ENCODE peak calls at places on chromosomes 6 and 20, in five cellular contexts. V, P, Q, X and E are unnamed samples.

GRCh38 chr6:116282698-116283097 is 3.0 kb upstream of the TSPYL1 start:
- DNase-seq in Q (no peak), V (no peak), X (no peak), P (no peak), E (no peak)

GRCh38 chr6:22380236-22380635 is 83.4 kb upstream of the PRL start:
- DNase-seq in Q (no peak), P (no peak), X (no peak), V (no peak), E (no peak)

GRCh38 chr20:48846516-48847492 is 19.0 kb upstream of the PREX1 start:
- DNase-seq in V (no peak), P (no peak), Q (no peak), X (peak), E (peak)

GRCh38 chr6:87029711-87030314 is 65.1 kb downstream of the CGA start:
- DNase-seq in V (peak), P (no peak), Q (peak), X (no peak), E (peak)

GRCh38 chr20:32507998-32508774 is 76.9 kb downstream of the NOL4L start:
- DNase-seq in P (peak), V (no peak), Q (no peak), X (no peak), E (no peak)

GRCh38 chr6:128527375-128527774 is 7.0 kb upstream of the PTPRK start:
- DNase-seq in V (no peak), Q (no peak), X (no peak), P (no peak), E (no peak)

GRCh38 chr6:150567823-150568383 is 31.8 kb upstream of the PLEKHG1 start:
- DNase-seq in X (no peak), Q (no peak), P (no peak), V (no peak), E (no peak)

GRCh38 chr6:30644769-30645168 is 2.2 kb upstream of the C6orf136 start:
- DNase-seq in Q (no peak), X (no peak), V (no peak), P (no peak), E (no peak)

GRCh38 chr20:34560141-34560523 is 1.6 kb downstream of the MAP1LC3A start:
- DNase-seq in P (no peak), V (no peak), X (no peak), Q (no peak), E (no peak)

GRCh38 chr6:110484321-110484720 is 7.9 kb upstream of the SLC22A16 start:
- DNase-seq in P (no peak), Q (no peak), X (no peak), V (no peak), E (no peak)

GRCh38 chr6:25907475-25908014 is 22.9 kb downstream of the SLC17A2 start:
- DNase-seq in X (no peak), P (no peak), Q (no peak), V (no peak), E (no peak)

GRCh38 chr6:22078288-22078687 is 218.5 kb downstream of the PRL start:
- DNase-seq in Q (no peak), P (no peak), X (no peak), V (no peak), E (no peak)

GRCh38 chr6:133198725-133199124 is 42.4 kb upstream of the EYA4 start:
- DNase-seq in Q (no peak), V (no peak), P (no peak), X (no peak), E (no peak)

GRCh38 chr6:117389227-117390057 is 36.3 kb downstream of the ROS1 start:
- DNase-seq in X (no peak), P (no peak), V (no peak), Q (no peak), E (no peak)

GRCh38 chr6:5084192-5084786 is 852 bp upstream of the PPP1R3G start:
- DNase-seq in V (no peak), P (no peak), Q (no peak), X (no peak), E (peak)

GRCh38 chr6:82741996-82742385 is 323.6 kb downstream of the UBE3D start:
- DNase-seq in P (no peak), Q (no peak), X (no peak), V (no peak), E (no peak)

GRCh38 chr6:89371849-89372505 is 19.5 kb upstream of the UBE2J1 start:
- DNase-seq in Q (peak), V (peak), P (no peak), X (peak), E (peak)

GRCh38 chr20:40563296-40563950 is 125.6 kb downstream of the MAFB start:
- DNase-seq in P (no peak), X (no peak), V (peak), Q (no peak), E (no peak)

GRCh38 chr20:29408034-29408695 is 1849.3 kb upstream of the DEFB115 start:
- DNase-seq in P (no peak), Q (no peak), X (no peak), V (no peak), E (peak)

GRCh38 chr6:7243188-7243942 is 69.6 kb downstream of the SSR1 start:
- DNase-seq in X (peak), Q (peak), P (no peak), V (peak), E (peak)

GRCh38 chr6:52495859-52496396 is 75.8 kb downstream of the EFHC1 start:
- DNase-seq in X (no peak), V (no peak), P (no peak), Q (no peak), E (no peak)

GRCh38 chr6:146113055-146113623 is 84.3 kb downstream of the GRM1 start:
- DNase-seq in X (no peak), P (no peak), V (no peak), Q (no peak), E (no peak)

GRCh38 chr6:11363881-11364576 is 131.6 kb upstream of the NEDD9 start:
- DNase-seq in Q (no peak), V (no peak), P (no peak), X (no peak), E (peak)

GRCh38 chr20:45925821-45926506 is 8.5 kb upstream of the PCIF1 start:
- DNase-seq in X (no peak), Q (no peak), V (no peak), P (no peak), E (no peak)

GRCh38 chr6:53373638-53374037 is 24.9 kb upstream of the ELOVL5 start:
- DNase-seq in P (no peak), V (no peak), X (no peak), Q (no peak), E (no peak)

GRCh38 chr6:130001229-130001554 is 17.2 kb upstream of the L3MBTL3 start:
- DNase-seq in P (no peak), Q (no peak), X (no peak), V (no peak), E (no peak)

GRCh38 chr20:17938889-17939619 is 29.5 kb downstream of the SNX5 start:
- DNase-seq in Q (peak), V (peak), P (no peak), X (peak), E (peak)

GRCh38 chr6:92110390-92110789 is 1309.0 kb downstream of the EPHA7 start:
- DNase-seq in V (no peak), P (no peak), Q (no peak), X (no peak), E (no peak)

GRCh38 chr6:134016558-134016814 is 35.9 kb downstream of the SLC2A12 start:
- DNase-seq in P (no peak), V (no peak), X (no peak), Q (no peak), E (no peak)

DNA sequence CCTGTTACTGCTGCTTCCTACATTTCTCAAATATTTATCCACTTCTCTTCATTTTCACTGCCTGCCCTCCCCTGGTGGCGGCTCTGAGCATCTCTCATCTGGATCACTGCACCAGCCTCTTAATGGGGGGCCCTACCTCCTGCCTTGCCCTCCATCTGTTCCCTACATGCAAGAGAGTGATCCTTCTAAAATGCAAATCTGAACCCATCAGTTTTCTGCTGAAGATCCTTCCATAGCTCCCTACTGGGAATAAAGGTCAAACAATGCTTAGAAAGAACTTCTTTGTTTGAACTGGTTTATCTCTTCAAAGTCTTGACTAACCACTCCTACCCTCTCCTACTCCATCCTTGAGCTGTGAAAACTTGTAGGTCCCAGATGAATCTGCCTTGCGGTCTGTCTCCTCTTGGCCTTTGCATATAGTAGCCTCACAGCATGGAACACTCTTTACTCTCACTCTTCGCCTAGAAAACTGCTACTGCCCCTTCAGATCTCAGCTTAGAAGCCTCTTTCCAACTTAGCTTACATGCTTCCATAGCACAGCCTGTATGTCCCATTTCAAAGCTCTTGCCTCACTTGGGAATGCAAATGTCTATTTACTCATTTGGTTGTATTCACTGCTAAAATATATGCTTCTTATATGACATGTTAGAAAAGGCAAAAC is 119.3 kb downstream of the QRSL1 start:
- DNase-seq in P (no peak), Q (no peak), X (no peak), V (no peak), E (no peak)
- TF ChIP-seq CTCF in P (peak), Q (no peak), X (peak), V (peak), E (no peak)

GRCh38 chr6:161344640-161345039 is 70.8 kb upstream of the AGPAT4 start:
- DNase-seq in Q (no peak), P (no peak), V (no peak), X (no peak), E (no peak)
- TF ChIP-seq CTCF in Q (no peak), P (no peak), V (no peak), X (no peak), E (no peak)

GRCh38 chr20:2864626-2865025 is 8.7 kb upstream of the PTPRA start:
- DNase-seq in V (no peak), P (no peak), X (no peak), Q (no peak), E (no peak)

GRCh38 chr20:2867081-2867860 is 6.0 kb upstream of the PTPRA start:
- DNase-seq in P (no peak), V (no peak), Q (no peak), X (no peak), E (no peak)

GRCh38 chr20:2865101-2865500 is 8.2 kb upstream of the PTPRA start:
- DNase-seq in V (no peak), P (no peak), Q (no peak), X (no peak), E (no peak)

GRCh38 chr20:2866236-2866635 is 7.0 kb upstream of the PTPRA start:
- DNase-seq in P (no peak), V (no peak), X (no peak), Q (no peak), E (no peak)

DNA sequence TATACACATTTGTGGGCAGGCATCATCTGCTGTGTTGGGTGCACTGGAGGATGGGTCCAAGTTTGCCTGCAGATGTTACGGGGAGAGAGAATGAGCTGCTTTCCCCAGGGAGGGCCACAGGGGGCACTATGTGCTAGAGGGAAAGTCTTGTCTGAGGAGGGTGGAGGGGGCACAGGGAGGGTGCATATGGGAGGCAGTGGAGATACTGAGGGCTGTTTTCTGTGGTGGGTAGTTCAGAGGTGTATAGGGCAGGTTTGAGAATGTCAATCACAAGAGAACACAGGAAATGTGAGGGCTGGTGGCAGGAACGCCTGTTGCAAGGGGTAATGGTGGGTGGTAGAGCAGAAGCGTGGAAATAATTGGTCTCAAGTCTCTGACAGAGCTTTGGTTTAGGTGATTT is 7.7 kb upstream of the PTPRA start:
- DNase-seq in V (no peak), X (no peak), Q (no peak), P (no peak), E (no peak)
- TF ChIP-seq CTCF in V (peak), X (no peak), Q (no peak), P (no peak), E (peak)

GRCh38 chr6:37316071-37316470 is 37.7 kb upstream of the RNF8 start:
- DNase-seq in V (no peak), P (no peak), X (no peak), Q (no peak), E (no peak)

GRCh38 chr6:37317312-37318038 is 36.3 kb upstream of the RNF8 start:
- DNase-seq in P (no peak), X (no peak), V (no peak), Q (no peak), E (no peak)

GRCh38 chr6:37314117-37314802 is 39.5 kb upstream of the RNF8 start:
- DNase-seq in V (no peak), Q (no peak), P (no peak), X (no peak), E (no peak)

GRCh38 chr6:37313698-37314097 is 40.1 kb upstream of the RNF8 start:
- DNase-seq in Q (no peak), X (no peak), V (no peak), P (no peak), E (no peak)

GRCh38 chr6:37314803-37315515 is 38.8 kb upstream of the RNF8 start:
- DNase-seq in X (peak), Q (no peak), P (no peak), V (peak), E (peak)
- TF ChIP-seq CTCF in X (peak), Q (no peak), P (peak), V (peak), E (peak)

DNA sequence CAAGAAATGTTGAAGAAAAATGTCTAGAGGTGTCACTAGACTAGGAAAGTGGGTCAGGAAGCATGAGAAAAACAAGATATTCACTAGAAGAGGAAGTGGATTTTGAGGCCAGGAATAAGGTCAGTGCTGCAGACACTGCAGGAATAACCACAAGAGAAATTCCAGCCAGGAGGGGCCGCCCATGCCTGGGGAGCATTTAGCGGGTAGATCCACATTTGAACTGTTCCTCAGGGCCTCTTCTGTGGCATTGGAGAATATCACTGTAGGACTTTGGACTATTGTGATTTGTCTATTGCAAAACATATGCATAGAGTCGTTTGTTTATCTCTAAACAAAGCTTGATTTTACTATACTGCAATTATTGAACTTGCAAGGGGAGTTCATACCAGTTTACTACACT is 49.6 kb upstream of the CCDC28A start:
- DNase-seq in P (no peak), X (no peak), V (peak), Q (peak), E (no peak)
- TF ChIP-seq CTCF in P (peak), X (no peak), V (peak), Q (no peak), E (no peak)

GRCh38 chr6:140670013-140670412 is 1295.6 kb upstream of the CITED2 start:
- DNase-seq in Q (no peak), X (no peak), P (no peak), V (no peak), E (no peak)

GRCh38 chr6:140669321-140669720 is 1294.9 kb upstream of the CITED2 start:
- DNase-seq in Q (no peak), V (peak), P (no peak), X (no peak), E (no peak)

DNA sequence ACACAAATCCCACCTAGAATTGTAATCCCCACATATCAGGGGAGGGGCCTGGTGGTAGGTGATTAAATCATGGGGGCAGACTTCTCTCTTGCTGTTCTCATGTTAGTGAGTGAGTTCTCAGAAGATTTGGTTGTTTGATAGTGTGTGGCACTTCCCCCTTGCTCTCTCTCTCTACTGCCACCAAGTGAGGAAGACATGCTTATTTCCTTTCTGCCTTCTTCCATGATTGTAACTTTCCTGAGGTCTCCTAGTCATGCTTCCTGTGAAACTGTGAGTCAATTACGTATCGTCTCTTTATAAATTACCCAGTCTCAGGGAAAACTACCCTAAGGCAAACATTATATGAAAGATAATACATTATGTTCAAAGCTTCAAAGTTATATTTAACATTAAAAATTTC is 1297.5 kb upstream of the CITED2 start:
- DNase-seq in Q (no peak), P (no peak), X (no peak), V (peak), E (no peak)
- TF ChIP-seq CTCF in Q (no peak), P (peak), X (peak), V (peak), E (peak)

DNA sequence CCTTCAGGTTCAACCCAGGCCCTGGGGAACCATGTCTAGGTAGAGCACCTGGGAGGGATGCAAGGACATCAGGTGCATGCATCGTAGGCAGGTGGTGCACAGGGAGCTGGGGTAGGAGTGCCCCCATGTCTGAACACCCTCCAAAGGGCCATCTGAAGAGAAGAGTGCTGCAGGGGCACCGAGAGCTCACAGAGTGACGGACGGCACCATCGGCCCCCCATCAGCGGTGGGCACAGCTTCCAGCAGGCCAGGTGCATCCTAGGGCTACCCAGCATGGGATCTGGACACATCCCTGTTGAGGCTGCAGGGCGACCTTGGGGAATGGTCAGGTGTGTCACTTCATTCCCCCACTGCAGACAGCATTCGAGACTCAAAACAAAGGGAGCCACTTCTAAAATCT is 138.3 kb upstream of the CDH4 start:
- DNase-seq in V (no peak), P (no peak), Q (no peak), X (no peak), E (no peak)
- TF ChIP-seq CTCF in V (no peak), P (no peak), Q (no peak), X (no peak), E (no peak)

DNA sequence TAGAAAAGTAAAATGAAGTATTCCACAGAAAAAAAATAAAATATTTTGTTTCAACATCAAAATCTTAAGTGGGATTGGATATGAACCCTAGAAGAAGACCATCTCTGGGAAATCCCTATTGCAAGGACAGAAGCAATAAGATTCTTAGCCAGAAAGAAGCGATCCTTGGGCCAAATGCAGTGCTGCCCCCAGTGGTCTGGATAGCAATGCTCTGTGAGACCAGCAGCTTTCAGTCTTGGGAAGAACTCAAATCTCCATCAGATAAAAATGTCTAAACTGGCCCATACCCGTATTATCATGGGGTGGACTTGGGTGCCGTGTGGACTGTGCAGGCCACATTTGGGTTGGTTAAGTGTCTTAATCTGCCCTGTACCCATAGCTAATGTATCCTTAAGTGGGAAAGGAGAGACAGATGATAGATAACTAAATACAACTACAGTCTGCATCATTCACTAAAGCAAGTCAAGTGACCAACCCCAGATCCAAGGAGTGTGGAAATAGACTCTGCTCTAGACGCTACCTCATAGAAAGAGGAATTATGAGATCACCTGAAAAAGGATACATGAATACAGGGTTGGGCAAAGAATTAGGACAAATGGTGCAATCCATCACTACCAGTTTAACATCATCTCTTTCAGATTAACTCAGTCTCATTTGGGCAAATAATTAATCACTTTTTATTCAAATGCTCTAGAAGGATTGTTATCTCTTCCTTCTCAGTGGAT is 38.9 kb upstream of the SNAP25 start:
- DNase-seq in V (peak), P (no peak), Q (no peak), X (peak), E (no peak)
- TF ChIP-seq CTCF in V (peak), P (peak), Q (no peak), X (peak), E (peak)

GRCh38 chr6:151999194-151999593 is 191.7 kb downstream of the ESR1 start:
- DNase-seq in P (no peak), V (no peak), Q (no peak), X (no peak), E (no peak)
- TF ChIP-seq CTCF in P (no peak), V (no peak), Q (no peak), X (no peak), E (no peak)